ENCODE peak calls at places on chromosomes 16 and 17, in eight cellular contexts. A is sigmoid colon, P is ovary, J is heart left ventricle, Q is HCT116, H is transverse colon, E is tibial nerve, R is GM23338. K is an unnamed sample.

GRCh38 chr16:86517652-86518258 is 7.4 kb downstream of the FOXF1 start:
- DNase-seq in A (peak; percentile 96), P (peak; percentile 44), J (peak; percentile 78), Q (peak; percentile 51), H (peak; percentile 64), E (peak; percentile 49), R (peak; percentile 80), K (no peak)

GRCh38 chr16:47826070-47826469 is 329.7 kb downstream of the ABCC12 start:
- DNase-seq in A (no peak), P (no peak), J (no peak), Q (no peak), H (no peak), E (no peak), R (no peak), K (no peak)

GRCh38 chr17:73773702-73774101 is 129.5 kb upstream of the SDK2 start:
- DNase-seq in A (no peak), P (no peak), J (no peak), Q (no peak), H (no peak), E (no peak), R (no peak), K (no peak)

GRCh38 chr16:11955713-11956123 is 9.3 kb upstream of the TNFRSF17 start:
- DNase-seq in A (peak; percentile 43), P (no peak), J (no peak), Q (no peak), H (no peak), E (no peak), R (no peak), K (no peak)

GRCh38 chr17:73976147-73976546 is 227.3 kb upstream of the RPL38 start:
- DNase-seq in A (no peak), P (no peak), J (no peak), Q (no peak), H (no peak), E (no peak), R (no peak), K (no peak)

GRCh38 chr17:55303008-55303493 is 38.3 kb downstream of the HLF start:
- DNase-seq in A (no peak), P (no peak), J (no peak), Q (no peak), H (no peak), E (no peak), R (no peak), K (no peak)

GRCh38 chr17:64148017-64148631 is 18.2 kb upstream of the ERN1 start:
- DNase-seq in A (no peak), P (no peak), J (no peak), Q (no peak), H (no peak), E (no peak), R (peak; percentile 25), K (peak; percentile 57)

GRCh38 chr16:74252329-74252728 is 44.3 kb upstream of the PSMD7 start:
- DNase-seq in A (no peak), P (no peak), J (no peak), Q (no peak), H (no peak), E (no peak), R (no peak), K (no peak)

GRCh38 chr17:7001562-7001961 is 5.7 kb downstream of the ALOX12 start:
- DNase-seq in A (peak; percentile 35), P (no peak), J (no peak), Q (no peak), H (no peak), E (no peak), R (peak; percentile 69), K (no peak)

GRCh38 chr16:680967-681745 is 946 bp downstream of the STUB1 start:
- DNase-seq in A (no peak), P (peak; percentile 70), J (no peak), Q (no peak), H (peak; percentile 56), E (no peak), R (peak; percentile 66), K (no peak)

GRCh38 chr17:71970312-71970711 is 150.5 kb upstream of the SOX9 start:
- DNase-seq in A (no peak), P (no peak), J (no peak), Q (no peak), H (no peak), E (no peak), R (no peak), K (no peak)

GRCh38 chr17:65537845-65538678 is 23.4 kb downstream of the AXIN2 start:
- DNase-seq in A (no peak), P (no peak), J (no peak), Q (no peak), H (no peak), E (no peak), R (no peak), K (no peak)

GRCh38 chr16:4945560-4946502 is 8.9 kb upstream of the PPL start:
- DNase-seq in A (peak; percentile 75), P (peak; percentile 70), J (no peak), Q (peak; percentile 74), H (no peak), E (peak; percentile 40), R (no peak), K (peak; percentile 72)

GRCh38 chr16:17945080-17945601 is 391.4 kb downstream of the NPIPA8 start:
- DNase-seq in A (no peak), P (no peak), J (no peak), Q (no peak), H (no peak), E (no peak), R (no peak), K (no peak)

GRCh38 chr16:85825326-85825725 is 25.8 kb downstream of the COX4I1 start:
- DNase-seq in A (no peak), P (no peak), J (no peak), Q (no peak), H (no peak), E (no peak), R (peak; percentile 45), K (no peak)

GRCh38 chr16:73286643-73287267 is 238.8 kb upstream of the ZFHX3 start:
- DNase-seq in A (no peak), P (no peak), J (no peak), Q (no peak), H (no peak), E (no peak), R (no peak), K (no peak)

GRCh38 chr17:50034504-50035364 is 21.2 kb upstream of the ITGA3 start:
- DNase-seq in A (no peak), P (no peak), J (no peak), Q (no peak), H (no peak), E (peak; percentile 3), R (no peak), K (no peak)

GRCh38 chr17:795276-795675 is 13.1 kb downstream of the MRM3 start:
- DNase-seq in A (no peak), P (no peak), J (peak; percentile 52), Q (no peak), H (no peak), E (no peak), R (no peak), K (no peak)

GRCh38 chr17:39406951-39407350 is 5.5 kb upstream of the FBXL20 start:
- DNase-seq in A (no peak), P (no peak), J (no peak), Q (no peak), H (no peak), E (no peak), R (no peak), K (no peak)

GRCh38 chr17:39402890-39403605 is 1.6 kb upstream of the FBXL20 start:
- DNase-seq in A (no peak), P (peak; percentile 26), J (no peak), Q (no peak), H (no peak), E (no peak), R (peak; percentile 21), K (no peak)

GRCh38 chr17:39404542-39405378 is 3.3 kb upstream of the FBXL20 start:
- DNase-seq in A (no peak), P (no peak), J (no peak), Q (no peak), H (no peak), E (no peak), R (no peak), K (no peak)

GRCh38 chr17:39410279-39410678 is 8.9 kb upstream of the FBXL20 start:
- DNase-seq in A (no peak), P (no peak), J (no peak), Q (no peak), H (no peak), E (no peak), R (no peak), K (no peak)

GRCh38 chr17:39408360-39408759 is 6.9 kb upstream of the FBXL20 start:
- DNase-seq in A (no peak), P (no peak), J (no peak), Q (no peak), H (no peak), E (no peak), R (no peak), K (no peak)
- H3K36me3 ChIP-seq in A (peaks cover 15% of the 10 kb centered on the region), P (no peaks in the 10 kb centered on the region), J (peaks cover 86% of the 10 kb centered on the region), Q (peaks cover 40% of the 10 kb centered on the region), H (peaks cover 46% of the 10 kb centered on the region), E (peaks cover 11% of the 10 kb centered on the region), R (peaks cover 39% of the 10 kb centered on the region), K (peaks cover 49% of the 10 kb centered on the region)

GRCh38 chr17:41518789-41519449 is at the start of gene KRT15:
- DNase-seq in A (no peak), P (no peak), J (no peak), Q (no peak), H (no peak), E (no peak), R (no peak), K (no peak)
- TF ChIP-seq CTCF in A (no peak), P (no peak), J (no peak), Q (no peak), H (no peak), E (no peak), R (no peak), K (no peak)

DNA sequence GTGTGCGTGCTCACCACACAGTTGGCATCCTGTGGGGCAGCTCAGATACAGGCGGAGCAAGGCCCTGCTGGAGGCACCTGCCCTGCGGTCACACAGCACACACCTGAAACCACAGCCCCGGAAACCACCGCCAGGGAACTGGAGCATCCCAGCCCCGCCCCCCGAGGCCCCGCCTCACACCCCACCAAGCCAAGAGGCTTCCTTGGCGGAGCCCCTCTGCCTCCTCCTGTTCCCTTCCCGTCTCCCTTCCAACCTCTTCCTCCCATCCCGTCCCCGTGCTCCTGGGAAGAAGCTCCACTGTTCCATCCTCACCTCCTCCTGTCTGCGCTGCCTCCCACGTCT is 205.5 kb downstream of the NTN1 start:
- DNase-seq in A (peak; percentile 63), P (no peak), J (peak; percentile 40), Q (no peak), H (no peak), E (no peak), R (peak; percentile 65), K (no peak)
- H3K36me3 ChIP-seq in A (no peaks in the 10 kb centered on the region), P (no peaks in the 10 kb centered on the region), J (no peaks in the 10 kb centered on the region), Q (no peaks in the 10 kb centered on the region), H (no peaks in the 10 kb centered on the region), E (no peaks in the 10 kb centered on the region), R (no peaks in the 10 kb centered on the region), K (peaks cover 9% of the 10 kb centered on the region)

DNA sequence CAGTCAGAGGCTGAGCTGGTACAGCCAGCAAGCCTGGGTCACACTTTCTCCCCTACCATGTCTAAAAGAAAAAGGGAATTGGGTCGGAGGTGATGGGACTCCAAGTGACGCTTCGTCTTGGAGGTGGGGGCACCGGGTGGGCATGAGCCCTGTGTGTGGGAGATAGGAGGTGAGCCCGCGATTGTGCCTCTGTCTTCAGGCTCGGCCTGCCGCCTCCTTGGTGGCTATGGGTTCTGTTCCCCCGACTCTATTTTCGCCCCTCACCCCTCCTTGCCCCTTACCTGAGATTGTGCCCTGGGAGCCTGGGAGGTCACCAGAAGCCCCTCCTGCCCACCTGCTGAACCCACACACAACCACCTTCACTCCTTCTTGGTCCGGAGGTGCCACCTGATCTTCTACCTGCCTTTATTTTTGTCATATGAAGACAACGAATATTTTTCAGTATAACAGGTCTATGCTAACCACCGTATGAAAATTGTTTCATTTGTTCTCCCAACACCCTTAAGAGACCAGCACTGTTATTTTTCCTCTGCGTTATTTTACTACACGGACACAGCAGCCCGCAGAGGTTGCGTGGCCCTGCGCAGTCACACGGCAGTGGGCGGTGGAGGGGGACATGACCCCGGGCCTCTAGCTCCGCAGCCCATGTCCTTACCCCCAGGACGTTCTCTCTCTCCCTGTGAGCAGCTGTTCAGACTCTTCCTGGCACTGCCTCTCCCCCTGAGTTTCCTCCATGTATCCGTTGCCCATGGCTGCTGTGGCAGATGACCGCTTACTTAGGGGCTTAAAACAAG is 49.9 kb downstream of the ATP2C2 start:
- DNase-seq in A (no peak), P (no peak), J (no peak), Q (no peak), H (no peak), E (no peak), R (no peak), K (no peak)
- TF ChIP-seq CTCF in A (no peak), P (no peak), J (no peak), Q (no peak), H (no peak), E (no peak), R (no peak), K (no peak)

K was measured in right atrium auricular region.